ENCODE peak calls at places on chromosomes 5 and 9, in six cellular contexts. G is stimulated activated CD4-positive, alpha-beta T cell treated with anti-CD3 and anti-CD28 coated beads, Interleukin-2, amount 100 ng/mL, for 48 hours; Z is myocyte; Y is fibroblast of the aortic adventitia; N is HCT116; U is AG20443. W is an unnamed sample.

GRCh38 chr9:117094493-117094892 is 320.4 kb downstream of the ASTN2 start:
- DNase-seq in G (no peak), Z (peak; percentile 41), Y (no peak), N (no peak), U (no peak), W (no peak)

GRCh38 chr9:34493972-34494535 is 28.7 kb downstream of the ENHO start:
- DNase-seq in G (peak; percentile 10), Z (peak; percentile 70), Y (peak; percentile 63), N (no peak), U (peak; percentile 80), W (no peak)

GRCh38 chr5:120817044-120817985 is 353.2 kb downstream of the PRR16 start:
- DNase-seq in G (no peak), Z (no peak), Y (peak; percentile 21), N (no peak), U (peak; percentile 29), W (no peak)

GRCh38 chr5:78830647-78831046 is 154.5 kb downstream of the ARSB start:
- DNase-seq in G (no peak), Z (no peak), Y (no peak), N (no peak), U (no peak), W (no peak)

GRCh38 chr5:171953860-171954701 is 52.4 kb downstream of the FBXW11 start:
- DNase-seq in G (no peak), Z (peak; percentile 36), Y (peak; percentile 81), N (peak; percentile 54), U (peak; percentile 53), W (no peak)

GRCh38 chr9:133897675-133898074 is 94.4 kb downstream of the VAV2 start:
- DNase-seq in G (no peak), Z (peak; percentile 81), Y (no peak), N (no peak), U (peak; percentile 73), W (peak; percentile 49)

GRCh38 chr5:58107704-58108103 is 352.2 kb downstream of the PLK2 start:
- DNase-seq in G (no peak), Z (no peak), Y (peak; percentile 10), N (no peak), U (no peak), W (no peak)

GRCh38 chr9:124964604-124965003 is 23.7 kb upstream of the GOLGA1 start:
- DNase-seq in G (no peak), Z (no peak), Y (no peak), N (no peak), U (no peak), W (no peak)

GRCh38 chr9:127575875-127576778 is 36.0 kb upstream of the STXBP1 start:
- DNase-seq in G (no peak), Z (no peak), Y (no peak), N (no peak), U (no peak), W (no peak)

GRCh38 chr5:98016771-98017170 is 756.7 kb upstream of the RGMB start:
- DNase-seq in G (no peak), Z (no peak), Y (no peak), N (no peak), U (no peak), W (no peak)

GRCh38 chr5:134555889-134556311 is 30.4 kb downstream of the JADE2 start:
- DNase-seq in G (peak; percentile 69), Z (peak; percentile 71), Y (peak; percentile 80), N (peak; percentile 33), U (peak; percentile 74), W (no peak)

GRCh38 chr5:78399115-78399514 is 38.7 kb downstream of the SCAMP1 start:
- DNase-seq in G (no peak), Z (peak; percentile 19), Y (peak; percentile 58), N (no peak), U (no peak), W (peak; percentile 45)

GRCh38 chr5:170219615-170220014 is 13.2 kb upstream of the C5orf58 start:
- DNase-seq in G (no peak), Z (peak; percentile 34), Y (peak; percentile 31), N (peak; percentile 45), U (peak; percentile 67), W (peak; percentile 9)

GRCh38 chr5:14684757-14685156 is 20.2 kb downstream of the OTULIN start:
- DNase-seq in G (no peak), Z (no peak), Y (no peak), N (no peak), U (no peak), W (no peak)

GRCh38 chr5:93411716-93412115 is 169.3 kb downstream of the NR2F1-AS1 start:
- DNase-seq in G (no peak), Z (no peak), Y (no peak), N (no peak), U (no peak), W (no peak)

GRCh38 chr5:1240496-1241260 is 15.5 kb downstream of the SLC6A18 start:
- DNase-seq in G (no peak), Z (no peak), Y (no peak), N (no peak), U (no peak), W (no peak)

GRCh38 chr5:97644896-97645295 is 461.8 kb upstream of the RIOK2 start:
- DNase-seq in G (no peak), Z (no peak), Y (no peak), N (no peak), U (no peak), W (no peak)

GRCh38 chr5:135976216-135976615 is 21.4 kb upstream of the LECT2 start:
- DNase-seq in G (no peak), Z (no peak), Y (no peak), N (no peak), U (no peak), W (no peak)

GRCh38 chr5:65121880-65122436 is 353.2 kb downstream of the CWC27 start:
- DNase-seq in G (no peak), Z (peak; percentile 84), Y (peak; percentile 32), N (no peak), U (peak; percentile 85), W (peak; percentile 37)

GRCh38 chr5:145178667-145179523 is 656.2 kb downstream of the PRELID2 start:
- DNase-seq in G (no peak), Z (peak; percentile 22), Y (peak; percentile 62), N (no peak), U (peak; percentile 40), W (no peak)

GRCh38 chr9:127279717-127280285 is 15.2 kb downstream of the GARNL3 start:
- DNase-seq in G (no peak), Z (no peak), Y (no peak), N (no peak), U (no peak), W (no peak)

GRCh38 chr5:10832987-10833386 is 72.0 kb upstream of the DAP start:
- DNase-seq in G (no peak), Z (no peak), Y (peak; percentile 57), N (no peak), U (peak; percentile 32), W (no peak)

GRCh38 chr5:162593881-162594280 is 526.3 kb downstream of the GABRG2 start:
- DNase-seq in G (no peak), Z (no peak), Y (no peak), N (no peak), U (no peak), W (no peak)

GRCh38 chr9:18905033-18905882 is 127.8 kb downstream of the SAXO1 start:
- DNase-seq in G (no peak), Z (peak; percentile 44), Y (peak; percentile 59), N (no peak), U (no peak), W (no peak)

GRCh38 chr9:137438591-137439157 is 2.5 kb downstream of the ENTPD8 start:
- DNase-seq in G (no peak), Z (no peak), Y (no peak), N (no peak), U (no peak), W (no peak)

GRCh38 chr5:389891-390290 is 53.1 kb upstream of the EXOC3 start:
- DNase-seq in G (no peak), Z (no peak), Y (no peak), N (no peak), U (no peak), W (no peak)

GRCh38 chr5:110031402-110032140 is 341.8 kb downstream of the MAN2A1 start:
- DNase-seq in G (no peak), Z (peak; percentile 90), Y (no peak), N (no peak), U (no peak), W (no peak)

GRCh38 chr5:147767048-147767447 is 15.5 kb downstream of the JAKMIP2 start:
- DNase-seq in G (no peak), Z (no peak), Y (no peak), N (no peak), U (no peak), W (no peak)

GRCh38 chr5:110815916-110816605 is 77.3 kb downstream of the SLC25A46 start:
- DNase-seq in G (no peak), Z (no peak), Y (peak; percentile 31), N (no peak), U (no peak), W (no peak)

GRCh38 chr5:130136300-130136699 is 232.0 kb downstream of the CHSY3 start:
- DNase-seq in G (no peak), Z (peak; percentile 25), Y (peak; percentile 72), N (no peak), U (no peak), W (no peak)

GRCh38 chr5:170570492-170570891 is 66.7 kb downstream of the KCNIP1 start:
- DNase-seq in G (no peak), Z (no peak), Y (no peak), N (no peak), U (no peak), W (no peak)

GRCh38 chr9:123851851-123852250 is 78.1 kb downstream of the DENND1A start:
- DNase-seq in G (no peak), Z (no peak), Y (no peak), N (no peak), U (no peak), W (no peak)

GRCh38 chr5:10452768-10453331 is 11.2 kb downstream of the ROPN1L start:
- DNase-seq in G (no peak), Z (peak; percentile 77), Y (peak; percentile 94), N (peak; percentile 70), U (peak; percentile 84), W (peak; percentile 71)

GRCh38 chr5:35478856-35479682 is 138.6 kb upstream of the SPEF2 start:
- DNase-seq in G (no peak), Z (peak; percentile 47), Y (peak; percentile 64), N (no peak), U (peak; percentile 62), W (no peak)

GRCh38 chr9:108184941-108185340 is 670.8 kb downstream of the ACTL7B start:
- DNase-seq in G (no peak), Z (peak; percentile 68), Y (peak; percentile 59), N (no peak), U (peak; percentile 72), W (no peak)

GRCh38 chr9:133238851-133239532 is 29.9 kb upstream of the OBP2B start:
- DNase-seq in G (peak; percentile 70), Z (peak; percentile 29), Y (no peak), N (peak; percentile 88), U (peak; percentile 87), W (no peak)

GRCh38 chr9:32344551-32345182 is 39.8 kb upstream of the ACO1 start:
- DNase-seq in G (no peak), Z (peak; percentile 11), Y (peak; percentile 35), N (no peak), U (peak; percentile 16), W (no peak)

GRCh38 chr9:104831681-104832080 is 67.8 kb downstream of the NIPSNAP3B start:
- DNase-seq in G (no peak), Z (no peak), Y (peak; percentile 45), N (no peak), U (peak; percentile 54), W (no peak)

W was measured in HFF-Myc.